ENCODE peak calls at places on chromosomes 1 and 21, in six cellular contexts. One of them, this sample, is unnamed.

GRCh38 chr1:204153667-204154066 is 1.8 kb upstream of the ETNK2 start:
- DNase-seq in dorsolateral prefrontal cortex: no peak
- DNase-seq in CD4-positive, CD25-positive, alpha-beta regulatory T cell: no peak
- DNase-seq in esophagus muscularis mucosa: no peak
- DNase-seq in lower lobe of right lung: peak; percentile 23
- DNase-seq in cardiac muscle cell: no peak
- DNase-seq in this sample: no peak

GRCh38 chr1:168135982-168136708 is 585 bp downstream of the GPR161 start:
- DNase-seq in dorsolateral prefrontal cortex: no peak
- DNase-seq in CD4-positive, CD25-positive, alpha-beta regulatory T cell: peak; percentile 20
- DNase-seq in esophagus muscularis mucosa: no peak
- DNase-seq in lower lobe of right lung: peak; percentile 55
- DNase-seq in cardiac muscle cell: peak; percentile 40
- DNase-seq in this sample: peak; percentile 18

GRCh38 chr1:100265562-100265930 is 470 bp upstream of the RTCA start:
- DNase-seq in dorsolateral prefrontal cortex: no peak
- DNase-seq in CD4-positive, CD25-positive, alpha-beta regulatory T cell: no peak
- DNase-seq in esophagus muscularis mucosa: no peak
- DNase-seq in lower lobe of right lung: no peak
- DNase-seq in cardiac muscle cell: no peak
- DNase-seq in this sample: no peak

GRCh38 chr1:194225781-194226180 is 1039.4 kb upstream of the B3GALT2 start:
- DNase-seq in dorsolateral prefrontal cortex: no peak
- DNase-seq in CD4-positive, CD25-positive, alpha-beta regulatory T cell: peak; percentile 12
- DNase-seq in esophagus muscularis mucosa: no peak
- DNase-seq in lower lobe of right lung: no peak
- DNase-seq in cardiac muscle cell: no peak
- DNase-seq in this sample: no peak

GRCh38 chr21:45151484-45152115 is 77.2 kb downstream of the ADARB1 start:
- DNase-seq in dorsolateral prefrontal cortex: no peak
- DNase-seq in CD4-positive, CD25-positive, alpha-beta regulatory T cell: no peak
- DNase-seq in esophagus muscularis mucosa: no peak
- DNase-seq in lower lobe of right lung: no peak
- DNase-seq in cardiac muscle cell: no peak
- DNase-seq in this sample: no peak

GRCh38 chr1:63777965-63778880 is 4.4 kb downstream of the ROR1 start:
- DNase-seq in dorsolateral prefrontal cortex: no peak
- DNase-seq in CD4-positive, CD25-positive, alpha-beta regulatory T cell: no peak
- DNase-seq in esophagus muscularis mucosa: peak; percentile 37
- DNase-seq in lower lobe of right lung: no peak
- DNase-seq in cardiac muscle cell: no peak
- DNase-seq in this sample: no peak

GRCh38 chr1:94721240-94721639 is 98.9 kb upstream of the SLC44A3 start:
- DNase-seq in dorsolateral prefrontal cortex: no peak
- DNase-seq in CD4-positive, CD25-positive, alpha-beta regulatory T cell: no peak
- DNase-seq in esophagus muscularis mucosa: no peak
- DNase-seq in lower lobe of right lung: no peak
- DNase-seq in cardiac muscle cell: no peak
- DNase-seq in this sample: peak; percentile 41

GRCh38 chr1:220527279-220528048 is 472 bp upstream of the MARK1 start:
- DNase-seq in dorsolateral prefrontal cortex: peak; percentile 74
- DNase-seq in CD4-positive, CD25-positive, alpha-beta regulatory T cell: peak; percentile 7
- DNase-seq in esophagus muscularis mucosa: no peak
- DNase-seq in lower lobe of right lung: no peak
- DNase-seq in cardiac muscle cell: peak; percentile 49
- DNase-seq in this sample: peak; percentile 6

GRCh38 chr1:147168626-147169058 is 3.6 kb downstream of the PRKAB2 start:
- DNase-seq in dorsolateral prefrontal cortex: no peak
- DNase-seq in CD4-positive, CD25-positive, alpha-beta regulatory T cell: no peak
- DNase-seq in esophagus muscularis mucosa: no peak
- DNase-seq in lower lobe of right lung: no peak
- DNase-seq in cardiac muscle cell: peak; percentile 25
- DNase-seq in this sample: no peak

GRCh38 chr21:41045534-41046268 is 122.3 kb upstream of the BACE2 start:
- DNase-seq in dorsolateral prefrontal cortex: no peak
- DNase-seq in CD4-positive, CD25-positive, alpha-beta regulatory T cell: no peak
- DNase-seq in esophagus muscularis mucosa: peak; percentile 89
- DNase-seq in lower lobe of right lung: peak; percentile 50
- DNase-seq in cardiac muscle cell: peak; percentile 54
- DNase-seq in this sample: no peak

GRCh38 chr1:24704411-24705259 is 40.6 kb upstream of the CLIC4 start:
- DNase-seq in dorsolateral prefrontal cortex: peak; percentile 62
- DNase-seq in CD4-positive, CD25-positive, alpha-beta regulatory T cell: no peak
- DNase-seq in esophagus muscularis mucosa: no peak
- DNase-seq in lower lobe of right lung: no peak
- DNase-seq in cardiac muscle cell: no peak
- DNase-seq in this sample: no peak

GRCh38 chr1:66436378-66437135 is 97.4 kb upstream of the SGIP1 start:
- DNase-seq in dorsolateral prefrontal cortex: no peak
- DNase-seq in CD4-positive, CD25-positive, alpha-beta regulatory T cell: peak; percentile 82
- DNase-seq in esophagus muscularis mucosa: peak; percentile 90
- DNase-seq in lower lobe of right lung: no peak
- DNase-seq in cardiac muscle cell: no peak
- DNase-seq in this sample: peak; percentile 53

GRCh38 chr21:33399821-33400220 is 3.4 kb upstream of the IFNGR2 start:
- DNase-seq in dorsolateral prefrontal cortex: no peak
- DNase-seq in CD4-positive, CD25-positive, alpha-beta regulatory T cell: peak; percentile 54
- DNase-seq in esophagus muscularis mucosa: no peak
- DNase-seq in lower lobe of right lung: no peak
- DNase-seq in cardiac muscle cell: no peak
- DNase-seq in this sample: no peak

GRCh38 chr21:14438204-14438603 is 55.3 kb upstream of the HSPA13 start:
- DNase-seq in dorsolateral prefrontal cortex: no peak
- DNase-seq in CD4-positive, CD25-positive, alpha-beta regulatory T cell: no peak
- DNase-seq in esophagus muscularis mucosa: no peak
- DNase-seq in lower lobe of right lung: no peak
- DNase-seq in cardiac muscle cell: no peak
- DNase-seq in this sample: no peak

GRCh38 chr1:67441183-67441582 is 11.0 kb upstream of the SERBP1 start:
- DNase-seq in dorsolateral prefrontal cortex: no peak
- DNase-seq in CD4-positive, CD25-positive, alpha-beta regulatory T cell: no peak
- DNase-seq in esophagus muscularis mucosa: no peak
- DNase-seq in lower lobe of right lung: no peak
- DNase-seq in cardiac muscle cell: peak; percentile 74
- DNase-seq in this sample: no peak

GRCh38 chr1:190478193-190479007 is 736 bp upstream of the BRINP3 start:
- DNase-seq in dorsolateral prefrontal cortex: peak; percentile 55
- DNase-seq in CD4-positive, CD25-positive, alpha-beta regulatory T cell: no peak
- DNase-seq in esophagus muscularis mucosa: no peak
- DNase-seq in lower lobe of right lung: no peak
- DNase-seq in cardiac muscle cell: peak; percentile 55
- DNase-seq in this sample: no peak

GRCh38 chr1:220770245-220770913 is 16.3 kb upstream of the MTARC1 start:
- DNase-seq in dorsolateral prefrontal cortex: no peak
- DNase-seq in CD4-positive, CD25-positive, alpha-beta regulatory T cell: no peak
- DNase-seq in esophagus muscularis mucosa: no peak
- DNase-seq in lower lobe of right lung: no peak
- DNase-seq in cardiac muscle cell: no peak
- DNase-seq in this sample: peak; percentile 35

GRCh38 chr21:43318841-43319781 is 107.8 kb downstream of the SIK1 start:
- DNase-seq in dorsolateral prefrontal cortex: peak; percentile 71
- DNase-seq in CD4-positive, CD25-positive, alpha-beta regulatory T cell: no peak
- DNase-seq in esophagus muscularis mucosa: no peak
- DNase-seq in lower lobe of right lung: no peak
- DNase-seq in cardiac muscle cell: no peak
- DNase-seq in this sample: peak; percentile 30

GRCh38 chr1:211305044-211305443 is 21.6 kb upstream of the TRAF5 start:
- DNase-seq in dorsolateral prefrontal cortex: no peak
- DNase-seq in CD4-positive, CD25-positive, alpha-beta regulatory T cell: peak; percentile 58
- DNase-seq in esophagus muscularis mucosa: no peak
- DNase-seq in lower lobe of right lung: no peak
- DNase-seq in cardiac muscle cell: no peak
- DNase-seq in this sample: peak; percentile 44

GRCh38 chr1:31409946-31410858 is 2.8 kb upstream of the SERINC2 start:
- DNase-seq in dorsolateral prefrontal cortex: no peak
- DNase-seq in CD4-positive, CD25-positive, alpha-beta regulatory T cell: no peak
- DNase-seq in esophagus muscularis mucosa: no peak
- DNase-seq in lower lobe of right lung: no peak
- DNase-seq in cardiac muscle cell: no peak
- DNase-seq in this sample: no peak

GRCh38 chr1:31412732-31413404 is at the start of gene SERINC2:
- DNase-seq in dorsolateral prefrontal cortex: no peak
- DNase-seq in CD4-positive, CD25-positive, alpha-beta regulatory T cell: no peak
- DNase-seq in esophagus muscularis mucosa: no peak
- DNase-seq in lower lobe of right lung: peak; percentile 59
- DNase-seq in cardiac muscle cell: peak; percentile 49
- DNase-seq in this sample: no peak

GRCh38 chr1:31408788-31409318 is 4.2 kb upstream of the SERINC2 start:
- DNase-seq in dorsolateral prefrontal cortex: no peak
- DNase-seq in CD4-positive, CD25-positive, alpha-beta regulatory T cell: no peak
- DNase-seq in esophagus muscularis mucosa: no peak
- DNase-seq in lower lobe of right lung: no peak
- DNase-seq in cardiac muscle cell: no peak
- DNase-seq in this sample: no peak

GRCh38 chr1:31412205-31412604 is 808 bp upstream of the SERINC2 start:
- DNase-seq in dorsolateral prefrontal cortex: no peak
- DNase-seq in CD4-positive, CD25-positive, alpha-beta regulatory T cell: no peak
- DNase-seq in esophagus muscularis mucosa: no peak
- DNase-seq in lower lobe of right lung: no peak
- DNase-seq in cardiac muscle cell: no peak
- DNase-seq in this sample: no peak

DNA sequence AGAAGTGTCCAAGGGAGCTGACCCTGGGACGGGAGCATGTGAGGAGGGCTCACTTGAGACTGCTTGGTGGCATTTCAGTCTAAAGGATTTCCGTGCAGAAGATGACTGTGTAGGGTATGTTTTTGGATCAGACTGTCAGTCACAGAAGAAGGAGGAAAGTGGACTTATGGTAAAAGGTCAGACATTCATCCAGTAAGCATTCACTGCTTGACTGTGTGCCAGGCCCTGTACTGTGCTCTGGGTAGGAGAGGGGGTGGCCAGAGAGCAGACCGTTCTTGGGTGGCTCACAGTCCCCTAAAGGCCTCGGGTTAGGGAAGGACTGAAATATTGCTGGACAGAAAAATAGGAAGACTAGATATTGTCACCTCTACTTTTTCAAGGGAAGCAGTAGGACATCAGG is 2.1 kb upstream of the SERINC2 start:
- DNase-seq in dorsolateral prefrontal cortex: no peak
- DNase-seq in CD4-positive, CD25-positive, alpha-beta regulatory T cell: no peak
- DNase-seq in esophagus muscularis mucosa: no peak
- DNase-seq in lower lobe of right lung: no peak
- DNase-seq in cardiac muscle cell: no peak
- DNase-seq in this sample: no peak
- H3K4me3 ChIP-seq in dorsolateral prefrontal cortex: no peak overlapping the region
- H3K4me3 ChIP-seq in CD4-positive, CD25-positive, alpha-beta regulatory T cell: no peak overlapping the region
- H3K4me3 ChIP-seq in esophagus muscularis mucosa: no peak overlapping the region
- H3K4me3 ChIP-seq in lower lobe of right lung: no peak overlapping the region
- H3K4me3 ChIP-seq in cardiac muscle cell: no peak overlapping the region
- H3K4me3 ChIP-seq in this sample: no peak overlapping the region

GRCh38 chr1:153441238-153441755 is 19.2 kb downstream of the S100A7 start:
- DNase-seq in dorsolateral prefrontal cortex: no peak
- DNase-seq in CD4-positive, CD25-positive, alpha-beta regulatory T cell: no peak
- DNase-seq in esophagus muscularis mucosa: no peak
- DNase-seq in lower lobe of right lung: no peak
- DNase-seq in cardiac muscle cell: peak; percentile 4
- DNase-seq in this sample: no peak
- H3K27me3 ChIP-seq in dorsolateral prefrontal cortex: no peaks in the 10 kb centered on the region
- H3K27me3 ChIP-seq in CD4-positive, CD25-positive, alpha-beta regulatory T cell: peaks cover 6% of the 10 kb centered on the region
- H3K27me3 ChIP-seq in esophagus muscularis mucosa: no peaks in the 10 kb centered on the region
- H3K27me3 ChIP-seq in lower lobe of right lung: peaks cover 10% of the 10 kb centered on the region
- H3K27me3 ChIP-seq in cardiac muscle cell: peaks cover 5% of the 10 kb centered on the region
- H3K27me3 ChIP-seq in this sample: no peaks in the 10 kb centered on the region

GRCh38 chr1:155072531-155073289 is 5.9 kb upstream of the EFNA3 start:
- DNase-seq in dorsolateral prefrontal cortex: no peak
- DNase-seq in CD4-positive, CD25-positive, alpha-beta regulatory T cell: no peak
- DNase-seq in esophagus muscularis mucosa: no peak
- DNase-seq in lower lobe of right lung: no peak
- DNase-seq in cardiac muscle cell: no peak
- DNase-seq in this sample: no peak

GRCh38 chr1:155071701-155072100 is 6.9 kb upstream of the EFNA3 start:
- DNase-seq in dorsolateral prefrontal cortex: no peak
- DNase-seq in CD4-positive, CD25-positive, alpha-beta regulatory T cell: no peak
- DNase-seq in esophagus muscularis mucosa: no peak
- DNase-seq in lower lobe of right lung: no peak
- DNase-seq in cardiac muscle cell: peak; percentile 63
- DNase-seq in this sample: no peak

GRCh38 chr1:155070721-155071556 is 7.4 kb downstream of the EFNA4 start:
- DNase-seq in dorsolateral prefrontal cortex: peak; percentile 79
- DNase-seq in CD4-positive, CD25-positive, alpha-beta regulatory T cell: peak; percentile 89
- DNase-seq in esophagus muscularis mucosa: no peak
- DNase-seq in lower lobe of right lung: peak; percentile 89
- DNase-seq in cardiac muscle cell: peak; percentile 93
- DNase-seq in this sample: peak; percentile 85

GRCh38 chr1:155075535-155075934 is 3.1 kb upstream of the EFNA3 start:
- DNase-seq in dorsolateral prefrontal cortex: no peak
- DNase-seq in CD4-positive, CD25-positive, alpha-beta regulatory T cell: no peak
- DNase-seq in esophagus muscularis mucosa: no peak
- DNase-seq in lower lobe of right lung: no peak
- DNase-seq in cardiac muscle cell: no peak
- DNase-seq in this sample: no peak

GRCh38 chr1:155073377-155074272 is 5.0 kb upstream of the EFNA3 start:
- DNase-seq in dorsolateral prefrontal cortex: no peak
- DNase-seq in CD4-positive, CD25-positive, alpha-beta regulatory T cell: peak; percentile 58
- DNase-seq in esophagus muscularis mucosa: no peak
- DNase-seq in lower lobe of right lung: no peak
- DNase-seq in cardiac muscle cell: no peak
- DNase-seq in this sample: no peak
- H3K4me3 ChIP-seq in dorsolateral prefrontal cortex: no peak overlapping the region
- H3K4me3 ChIP-seq in CD4-positive, CD25-positive, alpha-beta regulatory T cell: no peak overlapping the region
- H3K4me3 ChIP-seq in esophagus muscularis mucosa: no peak overlapping the region
- H3K4me3 ChIP-seq in lower lobe of right lung: no peak overlapping the region
- H3K4me3 ChIP-seq in cardiac muscle cell: no peak overlapping the region
- H3K4me3 ChIP-seq in this sample: no peak overlapping the region

GRCh38 chr1:156407760-156408159 is 38.7 kb downstream of the RHBG start:
- DNase-seq in dorsolateral prefrontal cortex: no peak
- DNase-seq in CD4-positive, CD25-positive, alpha-beta regulatory T cell: no peak
- DNase-seq in esophagus muscularis mucosa: no peak
- DNase-seq in lower lobe of right lung: no peak
- DNase-seq in cardiac muscle cell: no peak
- DNase-seq in this sample: no peak

GRCh38 chr1:156409424-156409823 is 40.4 kb downstream of the RHBG start:
- DNase-seq in dorsolateral prefrontal cortex: no peak
- DNase-seq in CD4-positive, CD25-positive, alpha-beta regulatory T cell: no peak
- DNase-seq in esophagus muscularis mucosa: no peak
- DNase-seq in lower lobe of right lung: no peak
- DNase-seq in cardiac muscle cell: no peak
- DNase-seq in this sample: no peak

GRCh38 chr1:156412653-156413309 is 43.8 kb downstream of the RHBG start:
- DNase-seq in dorsolateral prefrontal cortex: no peak
- DNase-seq in CD4-positive, CD25-positive, alpha-beta regulatory T cell: no peak
- DNase-seq in esophagus muscularis mucosa: no peak
- DNase-seq in lower lobe of right lung: no peak
- DNase-seq in cardiac muscle cell: no peak
- DNase-seq in this sample: no peak

GRCh38 chr1:156410740-156411139 is 41.7 kb downstream of the RHBG start:
- DNase-seq in dorsolateral prefrontal cortex: no peak
- DNase-seq in CD4-positive, CD25-positive, alpha-beta regulatory T cell: no peak
- DNase-seq in esophagus muscularis mucosa: no peak
- DNase-seq in lower lobe of right lung: no peak
- DNase-seq in cardiac muscle cell: no peak
- DNase-seq in this sample: no peak

DNA sequence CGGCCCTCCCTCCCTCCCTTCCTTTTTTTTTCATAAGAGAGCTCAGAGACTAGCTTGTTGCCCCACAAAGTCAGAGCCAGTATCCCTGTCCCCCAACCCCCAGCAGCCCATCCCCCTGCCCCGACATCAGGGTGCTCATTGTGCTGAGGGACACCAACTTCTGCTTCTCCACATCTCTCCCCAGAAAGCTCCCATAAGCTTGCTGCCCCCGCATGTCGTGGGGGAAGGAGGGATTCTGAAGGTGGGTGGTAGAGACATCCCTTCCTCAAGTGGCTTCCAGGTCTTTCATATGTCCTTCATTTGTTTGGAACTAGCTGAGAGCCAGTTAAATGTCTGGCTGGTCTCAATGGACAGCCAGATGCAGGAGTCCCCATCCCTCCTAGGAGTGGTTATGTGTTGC is 41.2 kb downstream of the RHBG start:
- DNase-seq in dorsolateral prefrontal cortex: no peak
- DNase-seq in CD4-positive, CD25-positive, alpha-beta regulatory T cell: no peak
- DNase-seq in esophagus muscularis mucosa: no peak
- DNase-seq in lower lobe of right lung: no peak
- DNase-seq in cardiac muscle cell: no peak
- DNase-seq in this sample: no peak
- H3K27me3 ChIP-seq in dorsolateral prefrontal cortex: no peaks in the 10 kb centered on the region
- H3K27me3 ChIP-seq in CD4-positive, CD25-positive, alpha-beta regulatory T cell: peaks cover 10% of the 10 kb centered on the region
- H3K27me3 ChIP-seq in esophagus muscularis mucosa: peaks cover 16% of the 10 kb centered on the region
- H3K27me3 ChIP-seq in lower lobe of right lung: peaks cover 74% of the 10 kb centered on the region
- H3K27me3 ChIP-seq in cardiac muscle cell: peaks cover 3% of the 10 kb centered on the region
- H3K27me3 ChIP-seq in this sample: no peaks in the 10 kb centered on the region

This sample was measured in GM06990.